ENCODE peak calls at places on chromosomes 7 and 10, in four cellular contexts. One of them, this sample, is unnamed.

GRCh38 chr10:72455889-72456588 is 101.3 kb upstream of the DNAJB12 start:
- DNase-seq in stimulated activated CD4-positive, alpha-beta T cell treated with anti-CD3 and anti-CD28 coated beads, Interleukin-2, amount 100 ng/mL, for 48 hours: no peak
- DNase-seq in left colon: no peak
- DNase-seq in A673: peak
- DNase-seq in this sample: no peak

GRCh38 chr7:44375926-44376342 is 50.5 kb upstream of the CAMK2B start:
- DNase-seq in stimulated activated CD4-positive, alpha-beta T cell treated with anti-CD3 and anti-CD28 coated beads, Interleukin-2, amount 100 ng/mL, for 48 hours: no peak
- DNase-seq in left colon: peak
- DNase-seq in A673: no peak
- DNase-seq in this sample: no peak

GRCh38 chr10:113788604-113789083 is 37.2 kb downstream of the PLEKHS1 start:
- DNase-seq in stimulated activated CD4-positive, alpha-beta T cell treated with anti-CD3 and anti-CD28 coated beads, Interleukin-2, amount 100 ng/mL, for 48 hours: no peak
- DNase-seq in left colon: peak
- DNase-seq in A673: peak
- DNase-seq in this sample: no peak

GRCh38 chr10:84337199-84337598 is 8.8 kb downstream of the CCSER2 start:
- DNase-seq in stimulated activated CD4-positive, alpha-beta T cell treated with anti-CD3 and anti-CD28 coated beads, Interleukin-2, amount 100 ng/mL, for 48 hours: no peak
- DNase-seq in left colon: no peak
- DNase-seq in A673: peak
- DNase-seq in this sample: no peak

GRCh38 chr7:155798673-155799439 is 13.4 kb downstream of the SHH start:
- DNase-seq in stimulated activated CD4-positive, alpha-beta T cell treated with anti-CD3 and anti-CD28 coated beads, Interleukin-2, amount 100 ng/mL, for 48 hours: no peak
- DNase-seq in left colon: no peak
- DNase-seq in A673: no peak
- DNase-seq in this sample: no peak

GRCh38 chr10:30691601-30692015 is 62.1 kb upstream of the LYZL2 start:
- DNase-seq in stimulated activated CD4-positive, alpha-beta T cell treated with anti-CD3 and anti-CD28 coated beads, Interleukin-2, amount 100 ng/mL, for 48 hours: no peak
- DNase-seq in left colon: no peak
- DNase-seq in A673: peak
- DNase-seq in this sample: no peak

GRCh38 chr7:47375121-47375551 is 206.8 kb downstream of the TNS3 start:
- DNase-seq in stimulated activated CD4-positive, alpha-beta T cell treated with anti-CD3 and anti-CD28 coated beads, Interleukin-2, amount 100 ng/mL, for 48 hours: no peak
- DNase-seq in left colon: no peak
- DNase-seq in A673: no peak
- DNase-seq in this sample: no peak

GRCh38 chr10:56633876-56634452 is 272.9 kb upstream of the ZWINT start:
- DNase-seq in stimulated activated CD4-positive, alpha-beta T cell treated with anti-CD3 and anti-CD28 coated beads, Interleukin-2, amount 100 ng/mL, for 48 hours: no peak
- DNase-seq in left colon: no peak
- DNase-seq in A673: no peak
- DNase-seq in this sample: no peak

GRCh38 chr10:133460208-133460769 is 6.5 kb downstream of the SCART1 start:
- DNase-seq in stimulated activated CD4-positive, alpha-beta T cell treated with anti-CD3 and anti-CD28 coated beads, Interleukin-2, amount 100 ng/mL, for 48 hours: no peak
- DNase-seq in left colon: no peak
- DNase-seq in A673: no peak
- DNase-seq in this sample: no peak

GRCh38 chr7:6656413-6656812 is 19.3 kb downstream of the ZNF316 start:
- DNase-seq in stimulated activated CD4-positive, alpha-beta T cell treated with anti-CD3 and anti-CD28 coated beads, Interleukin-2, amount 100 ng/mL, for 48 hours: no peak
- DNase-seq in left colon: no peak
- DNase-seq in A673: no peak
- DNase-seq in this sample: no peak

GRCh38 chr10:70692043-70692603 is 19.8 kb downstream of the ADAMTS14 start:
- DNase-seq in stimulated activated CD4-positive, alpha-beta T cell treated with anti-CD3 and anti-CD28 coated beads, Interleukin-2, amount 100 ng/mL, for 48 hours: no peak
- DNase-seq in left colon: no peak
- DNase-seq in A673: no peak
- DNase-seq in this sample: no peak

GRCh38 chr10:103757531-103758293 is 97.7 kb downstream of the SH3PXD2A start:
- DNase-seq in stimulated activated CD4-positive, alpha-beta T cell treated with anti-CD3 and anti-CD28 coated beads, Interleukin-2, amount 100 ng/mL, for 48 hours: peak
- DNase-seq in left colon: peak
- DNase-seq in A673: no peak
- DNase-seq in this sample: peak

GRCh38 chr10:5958680-5959079 is 18.7 kb downstream of the IL15RA start:
- DNase-seq in stimulated activated CD4-positive, alpha-beta T cell treated with anti-CD3 and anti-CD28 coated beads, Interleukin-2, amount 100 ng/mL, for 48 hours: no peak
- DNase-seq in left colon: no peak
- DNase-seq in A673: no peak
- DNase-seq in this sample: no peak

GRCh38 chr10:100528885-100529472 is 692 bp downstream of the NDUFB8 start:
- DNase-seq in stimulated activated CD4-positive, alpha-beta T cell treated with anti-CD3 and anti-CD28 coated beads, Interleukin-2, amount 100 ng/mL, for 48 hours: no peak
- DNase-seq in left colon: no peak
- DNase-seq in A673: peak
- DNase-seq in this sample: no peak

GRCh38 chr10:111481271-111482073 is 404.6 kb downstream of the ADRA2A start:
- DNase-seq in stimulated activated CD4-positive, alpha-beta T cell treated with anti-CD3 and anti-CD28 coated beads, Interleukin-2, amount 100 ng/mL, for 48 hours: no peak
- DNase-seq in left colon: no peak
- DNase-seq in A673: peak
- DNase-seq in this sample: no peak

GRCh38 chr7:63039882-63040281 is 958.8 kb upstream of the ZNF722 start:
- DNase-seq in stimulated activated CD4-positive, alpha-beta T cell treated with anti-CD3 and anti-CD28 coated beads, Interleukin-2, amount 100 ng/mL, for 48 hours: no peak
- DNase-seq in left colon: no peak
- DNase-seq in A673: no peak
- DNase-seq in this sample: no peak

GRCh38 chr10:132059760-132060508 is 5.8 kb upstream of the JAKMIP3 start:
- DNase-seq in stimulated activated CD4-positive, alpha-beta T cell treated with anti-CD3 and anti-CD28 coated beads, Interleukin-2, amount 100 ng/mL, for 48 hours: no peak
- DNase-seq in left colon: no peak
- DNase-seq in A673: no peak
- DNase-seq in this sample: no peak

GRCh38 chr10:124619195-124619594 is 125.0 kb downstream of the FAM53B start:
- DNase-seq in stimulated activated CD4-positive, alpha-beta T cell treated with anti-CD3 and anti-CD28 coated beads, Interleukin-2, amount 100 ng/mL, for 48 hours: no peak
- DNase-seq in left colon: no peak
- DNase-seq in A673: no peak
- DNase-seq in this sample: peak

GRCh38 chr10:58956926-58957325 is 219.5 kb upstream of the PHYHIPL start:
- DNase-seq in stimulated activated CD4-positive, alpha-beta T cell treated with anti-CD3 and anti-CD28 coated beads, Interleukin-2, amount 100 ng/mL, for 48 hours: no peak
- DNase-seq in left colon: no peak
- DNase-seq in A673: no peak
- DNase-seq in this sample: no peak

GRCh38 chr7:80699656-80700318 is 61.3 kb downstream of the CD36 start:
- DNase-seq in stimulated activated CD4-positive, alpha-beta T cell treated with anti-CD3 and anti-CD28 coated beads, Interleukin-2, amount 100 ng/mL, for 48 hours: no peak
- DNase-seq in left colon: no peak
- DNase-seq in A673: no peak
- DNase-seq in this sample: no peak

GRCh38 chr10:67519434-67519833 is 176.6 kb downstream of the CTNNA3 start:
- DNase-seq in stimulated activated CD4-positive, alpha-beta T cell treated with anti-CD3 and anti-CD28 coated beads, Interleukin-2, amount 100 ng/mL, for 48 hours: no peak
- DNase-seq in left colon: no peak
- DNase-seq in A673: no peak
- DNase-seq in this sample: no peak

GRCh38 chr7:92513167-92513902 is 15.0 kb downstream of the PEX1 start:
- DNase-seq in stimulated activated CD4-positive, alpha-beta T cell treated with anti-CD3 and anti-CD28 coated beads, Interleukin-2, amount 100 ng/mL, for 48 hours: no peak
- DNase-seq in left colon: no peak
- DNase-seq in A673: no peak
- DNase-seq in this sample: no peak

GRCh38 chr7:107606303-107606702 is 26.3 kb downstream of the BCAP29 start:
- DNase-seq in stimulated activated CD4-positive, alpha-beta T cell treated with anti-CD3 and anti-CD28 coated beads, Interleukin-2, amount 100 ng/mL, for 48 hours: no peak
- DNase-seq in left colon: no peak
- DNase-seq in A673: no peak
- DNase-seq in this sample: no peak

GRCh38 chr10:121661451-121661851 is 63.2 kb upstream of the FGFR2 start:
- DNase-seq in stimulated activated CD4-positive, alpha-beta T cell treated with anti-CD3 and anti-CD28 coated beads, Interleukin-2, amount 100 ng/mL, for 48 hours: no peak
- DNase-seq in left colon: no peak
- DNase-seq in A673: no peak
- DNase-seq in this sample: peak

GRCh38 chr7:73329861-73330581 is 2.1 kb downstream of the FKBP6 start:
- DNase-seq in stimulated activated CD4-positive, alpha-beta T cell treated with anti-CD3 and anti-CD28 coated beads, Interleukin-2, amount 100 ng/mL, for 48 hours: no peak
- DNase-seq in left colon: no peak
- DNase-seq in A673: no peak
- DNase-seq in this sample: no peak

GRCh38 chr7:36245900-36246299 is 92.8 kb downstream of the EEPD1 start:
- DNase-seq in stimulated activated CD4-positive, alpha-beta T cell treated with anti-CD3 and anti-CD28 coated beads, Interleukin-2, amount 100 ng/mL, for 48 hours: no peak
- DNase-seq in left colon: no peak
- DNase-seq in A673: no peak
- DNase-seq in this sample: no peak

GRCh38 chr10:100021322-100021721 is 11.6 kb upstream of the DNMBP start:
- DNase-seq in stimulated activated CD4-positive, alpha-beta T cell treated with anti-CD3 and anti-CD28 coated beads, Interleukin-2, amount 100 ng/mL, for 48 hours: no peak
- DNase-seq in left colon: no peak
- DNase-seq in A673: no peak
- DNase-seq in this sample: no peak

GRCh38 chr7:131111081-131111576 is 216.5 kb upstream of the MKLN1 start:
- DNase-seq in stimulated activated CD4-positive, alpha-beta T cell treated with anti-CD3 and anti-CD28 coated beads, Interleukin-2, amount 100 ng/mL, for 48 hours: no peak
- DNase-seq in left colon: no peak
- DNase-seq in A673: peak
- DNase-seq in this sample: no peak

GRCh38 chr10:3080608-3081007 is 13.3 kb downstream of the PFKP start:
- DNase-seq in stimulated activated CD4-positive, alpha-beta T cell treated with anti-CD3 and anti-CD28 coated beads, Interleukin-2, amount 100 ng/mL, for 48 hours: no peak
- DNase-seq in left colon: no peak
- DNase-seq in A673: no peak
- DNase-seq in this sample: no peak

GRCh38 chr10:127041561-127041960 is 136.3 kb downstream of the DOCK1 start:
- DNase-seq in stimulated activated CD4-positive, alpha-beta T cell treated with anti-CD3 and anti-CD28 coated beads, Interleukin-2, amount 100 ng/mL, for 48 hours: no peak
- DNase-seq in left colon: no peak
- DNase-seq in A673: no peak
- DNase-seq in this sample: no peak

GRCh38 chr7:81267508-81267907 is 348.7 kb upstream of the SEMA3C start:
- DNase-seq in stimulated activated CD4-positive, alpha-beta T cell treated with anti-CD3 and anti-CD28 coated beads, Interleukin-2, amount 100 ng/mL, for 48 hours: no peak
- DNase-seq in left colon: no peak
- DNase-seq in A673: no peak
- DNase-seq in this sample: no peak

GRCh38 chr7:34837826-34838225 is 179.8 kb downstream of the NPSR1 start:
- DNase-seq in stimulated activated CD4-positive, alpha-beta T cell treated with anti-CD3 and anti-CD28 coated beads, Interleukin-2, amount 100 ng/mL, for 48 hours: no peak
- DNase-seq in left colon: no peak
- DNase-seq in A673: peak
- DNase-seq in this sample: no peak

GRCh38 chr10:63217120-63217605 is 84.0 kb downstream of the NRBF2 start:
- DNase-seq in stimulated activated CD4-positive, alpha-beta T cell treated with anti-CD3 and anti-CD28 coated beads, Interleukin-2, amount 100 ng/mL, for 48 hours: no peak
- DNase-seq in left colon: no peak
- DNase-seq in A673: peak
- DNase-seq in this sample: no peak

GRCh38 chr10:22693371-22693784 is 21.0 kb downstream of the PIP4K2A start:
- DNase-seq in stimulated activated CD4-positive, alpha-beta T cell treated with anti-CD3 and anti-CD28 coated beads, Interleukin-2, amount 100 ng/mL, for 48 hours: no peak
- DNase-seq in left colon: no peak
- DNase-seq in A673: no peak
- DNase-seq in this sample: no peak

GRCh38 chr10:61994404-61995031 is 93.0 kb downstream of the ARID5B start:
- DNase-seq in stimulated activated CD4-positive, alpha-beta T cell treated with anti-CD3 and anti-CD28 coated beads, Interleukin-2, amount 100 ng/mL, for 48 hours: no peak
- DNase-seq in left colon: peak
- DNase-seq in A673: peak
- DNase-seq in this sample: no peak

GRCh38 chr7:19249281-19249680 is 104.1 kb upstream of the FERD3L start:
- DNase-seq in stimulated activated CD4-positive, alpha-beta T cell treated with anti-CD3 and anti-CD28 coated beads, Interleukin-2, amount 100 ng/mL, for 48 hours: no peak
- DNase-seq in left colon: no peak
- DNase-seq in A673: no peak
- DNase-seq in this sample: no peak

GRCh38 chr7:1963575-1963974 is 269.2 kb downstream of the MAD1L1 start:
- DNase-seq in stimulated activated CD4-positive, alpha-beta T cell treated with anti-CD3 and anti-CD28 coated beads, Interleukin-2, amount 100 ng/mL, for 48 hours: no peak
- DNase-seq in left colon: no peak
- DNase-seq in A673: no peak
- DNase-seq in this sample: no peak

GRCh38 chr7:116271980-116272886 is 61.9 kb downstream of the TES start:
- DNase-seq in stimulated activated CD4-positive, alpha-beta T cell treated with anti-CD3 and anti-CD28 coated beads, Interleukin-2, amount 100 ng/mL, for 48 hours: no peak
- DNase-seq in left colon: peak
- DNase-seq in A673: peak
- DNase-seq in this sample: peak